ENCODE peak calls at places on chromosomes 13 and 19, in eight cellular contexts. O is mammary epithelial cell; E is tibial artery; S is pancreas; Y is effector memory CD4-positive, alpha-beta T cell; L is CD4-positive, CD25-positive, alpha-beta regulatory T cell; C is ovary; F is ascending aorta. U is an unnamed sample.

GRCh38 chr13:33932765-33933406 is 114.9 kb downstream of the RFC3 start:
- DNase-seq in O (peak), E (no peak), S (no peak), Y (no peak), L (no peak), C (no peak), F (no peak), U (no peak)

GRCh38 chr13:42753697-42754096 is 27.7 kb upstream of the FAM216B start:
- DNase-seq in O (no peak), E (no peak), S (no peak), Y (no peak), L (no peak), C (no peak), F (no peak), U (no peak)

GRCh38 chr19:54952591-54953344 is 5.4 kb upstream of the NLRP7 start:
- DNase-seq in O (no peak), E (peak), S (no peak), Y (no peak), L (no peak), C (no peak), F (no peak), U (no peak)

GRCh38 chr13:39253774-39254173 is 215.5 kb downstream of the NHLRC3 start:
- DNase-seq in O (no peak), E (no peak), S (no peak), Y (no peak), L (no peak), C (no peak), F (no peak), U (no peak)

GRCh38 chr13:19154843-19155242 is 26.8 kb downstream of the TUBA3C start:
- DNase-seq in O (no peak), E (no peak), S (no peak), Y (no peak), L (no peak), C (no peak), F (no peak), U (no peak)

GRCh38 chr19:44845286-44845611 is 848 bp upstream of the NECTIN2 start:
- DNase-seq in O (no peak), E (peak), S (peak), Y (no peak), L (no peak), C (peak), F (peak), U (no peak)

GRCh38 chr13:36750461-36750860 is 68.6 kb upstream of the RFXAP start:
- DNase-seq in O (no peak), E (no peak), S (no peak), Y (no peak), L (no peak), C (no peak), F (no peak), U (no peak)

GRCh38 chr19:16655727-16656126 is 4.2 kb downstream of the SMIM7 start:
- DNase-seq in O (no peak), E (no peak), S (no peak), Y (no peak), L (no peak), C (no peak), F (no peak), U (no peak)

DNA sequence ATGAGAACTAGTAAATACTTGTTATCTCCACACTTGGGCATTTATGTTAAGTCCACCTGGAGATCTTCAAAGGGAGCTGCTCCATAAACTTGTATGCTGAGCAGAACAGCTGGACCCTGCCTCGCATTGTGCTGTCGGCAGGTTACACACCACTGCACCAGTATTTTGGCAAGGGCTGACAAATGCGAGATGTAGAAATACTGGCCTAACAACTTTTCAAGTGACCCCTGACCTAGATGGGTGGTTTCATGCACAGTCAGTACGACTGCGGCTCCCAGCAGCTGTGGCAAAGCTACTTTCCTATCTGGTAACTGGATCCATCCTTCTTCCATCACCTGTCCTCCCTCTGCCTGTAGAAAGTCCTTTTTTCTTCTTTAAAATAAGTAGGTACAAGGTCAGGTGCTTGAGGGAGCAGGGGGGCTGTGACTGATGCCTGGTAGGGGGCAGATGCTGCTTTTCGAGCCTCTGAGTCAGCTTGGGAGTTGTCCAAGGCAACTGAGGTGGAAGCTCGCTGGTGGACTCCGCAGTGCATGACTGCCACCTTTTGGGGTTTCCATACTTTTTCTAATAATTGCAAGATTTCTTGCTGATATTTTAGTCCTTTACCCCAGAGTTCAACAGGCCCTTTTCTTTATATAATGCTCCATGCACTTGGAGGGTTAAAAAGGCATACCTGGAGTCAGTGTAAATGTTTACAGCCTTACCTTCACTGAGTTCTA is 86.8 kb downstream of the SLC25A15 start:
- DNase-seq in O (no peak), E (no peak), S (no peak), Y (no peak), L (no peak), C (no peak), F (no peak), U (no peak)
- H3K27ac ChIP-seq in O (no peak), E (no peak), S (no peak), Y (no peak), L (no peak), C (no peak), F (no peak), U (no peak)

DNA sequence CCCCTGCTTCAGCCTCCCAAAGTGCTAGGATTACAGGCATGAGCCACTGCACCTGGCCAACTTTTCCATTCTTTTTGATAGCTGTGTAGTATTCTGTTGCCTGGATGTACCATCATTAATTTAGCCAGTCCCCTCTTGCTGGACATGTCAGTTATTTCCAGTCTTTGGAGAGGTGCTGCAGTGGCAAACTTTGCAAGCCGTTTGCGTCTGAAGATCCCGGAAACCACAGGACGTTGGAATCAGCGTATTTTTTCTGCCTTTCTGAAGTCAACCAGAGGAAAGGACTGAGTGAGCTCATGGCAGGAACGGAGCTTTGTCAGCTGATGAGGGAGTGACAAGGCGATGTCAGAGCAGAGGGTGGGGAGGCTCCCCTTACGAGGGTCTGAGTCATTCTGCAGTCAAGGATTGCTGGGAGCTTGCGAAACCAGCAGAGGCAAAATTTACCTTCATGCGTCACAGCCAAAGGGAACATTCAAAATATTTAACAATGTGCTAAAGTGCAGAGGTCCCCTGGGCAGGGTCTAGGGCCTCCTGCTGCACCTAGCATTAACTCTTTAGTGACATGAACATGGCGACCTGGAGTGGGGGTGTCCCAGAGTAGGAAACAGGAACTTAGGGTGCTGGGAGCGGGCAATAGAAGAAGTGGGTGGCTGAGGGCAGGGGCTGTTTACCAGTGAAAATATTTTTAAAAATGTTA is 5.6 kb downstream of the C5AR1 start:
- DNase-seq in O (peak), E (peak), S (no peak), Y (no peak), L (no peak), C (no peak), F (peak), U (no peak)
- H3K27ac ChIP-seq in O (no peak), E (peak), S (peak), Y (no peak), L (no peak), C (no peak), F (peak), U (no peak)

GRCh38 chr19:6059396-6059947 is 50.8 kb downstream of the RFX2 start:
- DNase-seq in O (no peak), E (no peak), S (no peak), Y (no peak), L (no peak), C (no peak), F (peak), U (no peak)
- H3K27ac ChIP-seq in O (no peak), E (peak), S (no peak), Y (no peak), L (no peak), C (peak), F (peak), U (no peak)

DNA sequence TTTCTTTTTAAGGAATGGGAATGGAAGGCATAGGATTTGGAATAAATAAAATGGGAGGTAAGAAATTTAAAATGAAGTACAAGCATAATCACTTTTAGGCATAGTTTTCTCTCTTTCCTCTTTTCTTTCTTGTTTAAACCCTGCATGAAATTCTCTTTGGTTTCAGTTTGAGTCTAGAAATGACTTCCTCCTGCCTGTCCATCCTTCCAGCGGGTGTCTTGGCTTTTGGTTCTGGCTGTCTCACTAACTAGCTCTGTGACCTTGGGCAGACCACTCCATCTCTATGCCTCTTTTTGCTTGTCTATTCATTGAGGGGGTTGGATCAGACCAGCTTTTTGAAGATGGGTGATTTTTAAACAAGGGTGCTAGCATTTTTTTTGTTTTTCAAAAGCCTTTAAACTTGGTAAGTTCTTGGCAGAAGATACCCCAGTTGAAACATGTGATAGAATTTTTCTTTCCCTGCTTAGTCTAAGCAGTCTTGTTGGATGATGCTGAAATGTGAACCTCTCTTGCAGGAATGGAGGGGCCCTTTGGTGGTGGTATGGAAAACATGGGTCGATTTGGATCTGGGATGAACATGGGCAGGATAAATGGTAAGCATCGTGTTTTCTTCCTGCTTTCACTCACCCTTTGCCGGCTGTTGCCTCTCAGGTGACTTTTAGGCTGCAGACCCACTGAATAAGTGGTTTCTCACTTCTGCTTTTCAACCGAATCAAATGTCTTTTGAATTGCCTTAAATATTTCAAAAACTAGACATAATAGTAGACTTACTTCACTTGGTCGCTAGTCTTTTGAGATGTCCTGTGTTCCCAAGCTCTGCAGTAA is 28.6 kb downstream of the PRAM1 start:
- DNase-seq in O (no peak), E (no peak), S (no peak), Y (no peak), L (no peak), C (no peak), F (no peak), U (no peak)
- H3K27ac ChIP-seq in O (no peak), E (no peak), S (no peak), Y (no peak), L (no peak), C (no peak), F (no peak), U (peak)

GRCh38 chr19:6047256-6047655 is 63.0 kb downstream of the RFX2 start:
- DNase-seq in O (no peak), E (no peak), S (no peak), Y (no peak), L (no peak), C (no peak), F (no peak), U (no peak)
- H3K27ac ChIP-seq in O (no peak), E (no peak), S (no peak), Y (no peak), L (no peak), C (no peak), F (no peak), U (no peak)

DNA sequence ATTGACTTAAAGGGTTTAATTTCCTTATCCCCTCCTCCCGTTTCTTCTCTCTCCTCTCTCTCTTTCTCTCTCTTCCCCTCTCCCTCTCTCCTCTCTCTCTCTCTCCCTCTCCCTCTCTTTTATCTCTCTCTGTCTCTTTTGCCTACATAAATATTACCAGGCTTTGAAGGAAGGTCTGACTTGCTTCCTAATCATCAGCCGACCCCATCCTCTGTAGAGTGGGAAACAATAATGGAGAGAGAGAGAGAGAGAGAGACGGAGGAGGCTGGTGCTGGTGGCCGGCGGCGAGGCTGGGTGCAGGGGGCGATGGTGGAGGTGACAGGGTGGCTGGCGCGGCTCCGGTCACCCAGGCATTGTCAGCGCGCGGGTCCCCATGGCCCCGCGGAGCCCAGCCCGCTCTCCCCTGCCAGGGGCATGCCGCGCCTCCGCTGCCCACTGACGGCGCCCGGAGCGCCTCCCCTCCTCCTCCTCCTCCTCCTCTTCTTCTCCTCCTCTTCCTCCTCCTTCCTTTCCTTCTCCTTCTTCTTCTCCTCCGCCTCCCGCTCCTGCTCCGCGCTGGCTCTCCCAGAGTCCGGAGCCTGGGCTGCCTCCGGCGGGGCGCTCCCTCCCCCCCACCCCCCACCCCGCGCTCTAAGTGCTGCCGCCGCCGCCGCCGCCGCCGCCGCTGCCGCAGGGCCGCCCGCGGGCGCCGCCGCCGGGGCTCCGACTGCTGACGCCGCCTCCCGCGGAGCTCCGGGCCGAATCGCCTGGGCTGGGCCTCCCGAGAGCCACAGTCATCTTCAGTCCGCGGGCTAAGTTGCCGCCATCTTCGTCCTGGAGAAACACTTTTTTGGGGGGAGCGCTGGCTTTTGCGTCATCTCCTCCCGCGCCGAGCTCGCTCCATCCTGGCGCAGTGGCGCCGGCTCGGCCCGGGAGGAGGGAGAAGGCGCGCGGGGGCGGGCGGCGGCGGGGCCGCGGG is 348.4 kb downstream of the LIG4 start:
- DNase-seq in O (peak), E (no peak), S (peak), Y (no peak), L (no peak), C (no peak), F (no peak), U (no peak)
- H3K27ac ChIP-seq in O (no peak), E (no peak), S (no peak), Y (no peak), L (no peak), C (no peak), F (no peak), U (no peak)

GRCh38 chr19:47697863-47698609 is 15.2 kb upstream of the EHD2 start:
- DNase-seq in O (peak), E (peak), S (peak), Y (peak), L (peak), C (peak), F (peak), U (peak)
- H3K27ac ChIP-seq in O (no peak), E (peak), S (no peak), Y (no peak), L (no peak), C (no peak), F (no peak), U (peak)

DNA sequence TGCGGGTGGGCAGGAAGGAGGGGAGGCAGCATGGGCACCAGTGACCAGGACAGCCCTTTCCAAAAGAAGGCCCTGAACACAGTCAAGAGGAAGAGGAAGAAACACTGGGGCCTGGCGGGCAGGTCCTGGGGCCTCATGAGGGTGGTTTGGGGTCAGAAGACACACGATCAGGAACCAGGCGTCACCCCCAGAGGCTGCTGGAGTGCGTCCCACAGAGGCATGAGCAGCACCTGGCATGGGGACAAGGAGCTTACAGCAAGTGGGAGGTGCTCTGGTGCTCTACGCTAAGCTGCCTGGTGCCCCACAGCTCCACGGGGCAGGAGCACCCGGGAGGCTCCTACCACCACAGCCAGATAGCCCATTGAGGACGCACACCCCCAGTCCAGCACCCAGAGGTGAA is 20.0 kb downstream of the ELL start:
- DNase-seq in O (no peak), E (peak), S (no peak), Y (no peak), L (no peak), C (no peak), F (peak), U (no peak)
- H3K27ac ChIP-seq in O (no peak), E (peak), S (peak), Y (peak), L (no peak), C (no peak), F (peak), U (no peak)